ENCODE peak calls at places on chromosome 9, in seven cellular contexts. S is HFFc6, R is stomach, O is nephron progenitor cell, B is WERI-Rb-1, K is lung, C is tibial nerve. A is an unnamed sample.

GRCh38 chr9:124708070-124708469 is 63.0 kb downstream of the NR6A1 start:
- DNase-seq in K (no peak), B (no peak), S (no peak), R (no peak), O (no peak), C (no peak), A (no peak)

GRCh38 chr9:105405514-105406131 is 42.2 kb upstream of the FSD1L start:
- DNase-seq in R (no peak), K (no peak), S (peak; percentile 37), O (no peak), B (peak; percentile 93), C (no peak), A (no peak)

GRCh38 chr9:127528407-127529251 is 77.3 kb downstream of the LRSAM1 start:
- DNase-seq in R (no peak), C (no peak), S (no peak), K (no peak), O (no peak), B (no peak), A (no peak)

GRCh38 chr9:28155067-28155466 is 581.8 kb upstream of the C9orf72 start:
- DNase-seq in C (no peak), B (no peak), S (no peak), O (no peak), R (no peak), K (no peak), A (no peak)

GRCh38 chr9:72600671-72601070 is 79.3 kb downstream of the TMC1 start:
- DNase-seq in B (no peak), C (no peak), S (no peak), K (no peak), O (no peak), R (no peak), A (no peak)

GRCh38 chr9:36893911-36894310 is 140.2 kb downstream of the PAX5 start:
- DNase-seq in R (no peak), S (no peak), B (no peak), C (no peak), K (no peak), O (no peak), A (no peak)

GRCh38 chr9:109244179-109245132 is 76.4 kb downstream of the EPB41L4B start:
- DNase-seq in O (peak; percentile 82), R (peak; percentile 79), C (peak; percentile 83), S (peak; percentile 39), B (peak; percentile 89), K (peak; percentile 68), A (peak; percentile 40)

GRCh38 chr9:127035423-127035822 is 87.0 kb downstream of the ANGPTL2 start:
- DNase-seq in B (no peak), R (no peak), O (no peak), S (no peak), C (peak; percentile 70), K (peak; percentile 48), A (no peak)

GRCh38 chr9:114317665-114318357 is 5.1 kb upstream of the ORM1 start:
- DNase-seq in O (no peak), C (no peak), S (peak; percentile 15), K (no peak), B (peak; percentile 2), R (no peak), A (no peak)

GRCh38 chr9:135888766-135889394 is 18.5 kb downstream of the CAMSAP1 start:
- DNase-seq in B (no peak), S (no peak), O (no peak), K (no peak), R (peak; percentile 24), C (no peak), A (no peak)

GRCh38 chr9:17018540-17019196 is 116.2 kb upstream of the CNTLN start:
- DNase-seq in K (no peak), S (no peak), C (no peak), B (no peak), R (no peak), O (no peak), A (no peak)

GRCh38 chr9:93586290-93587057 is 10.1 kb downstream of the PHF2 start:
- DNase-seq in R (no peak), B (no peak), S (no peak), K (no peak), C (no peak), O (no peak), A (no peak)

GRCh38 chr9:131656356-131657030 is 83.4 kb downstream of the RAPGEF1 start:
- DNase-seq in C (peak; percentile 57), K (peak; percentile 81), B (no peak), O (no peak), S (no peak), R (peak; percentile 62), A (no peak)

GRCh38 chr9:92501671-92502393 is 19.5 kb upstream of the ASPN start:
- DNase-seq in O (no peak), B (peak; percentile 62), S (peak; percentile 36), K (no peak), R (peak; percentile 34), C (no peak), A (no peak)

GRCh38 chr9:89781838-89782237 is 177.0 kb downstream of the GADD45G start:
- DNase-seq in O (no peak), B (no peak), C (no peak), K (no peak), S (no peak), R (no peak), A (no peak)

GRCh38 chr9:132160802-132161742 is 786 bp upstream of the NTNG2 start:
- DNase-seq in S (peak; percentile 58), O (peak; percentile 41), B (peak; percentile 95), C (peak; percentile 21), R (peak; percentile 34), K (no peak), A (peak; percentile 62)

GRCh38 chr9:97773723-97774122 is 76.6 kb upstream of the XPA start:
- DNase-seq in C (no peak), R (peak; percentile 47), S (peak; percentile 51), K (no peak), B (no peak), O (no peak), A (no peak)

GRCh38 chr9:14678776-14679175 is 14.5 kb downstream of the ZDHHC21 start:
- DNase-seq in S (no peak), R (no peak), K (no peak), O (no peak), C (no peak), B (no peak), A (no peak)

GRCh38 chr9:102995033-102995432 is at the start of gene CYLC2:
- DNase-seq in O (no peak), R (no peak), K (no peak), S (no peak), B (no peak), C (no peak), A (no peak)

GRCh38 chr9:5582835-5583195 is 46.1 kb upstream of the RIC1 start:
- DNase-seq in B (no peak), O (no peak), C (peak; percentile 46), S (peak; percentile 62), K (no peak), R (no peak), A (no peak)

GRCh38 chr9:110069326-110070248 is 138.4 kb downstream of the C9orf152 start:
- DNase-seq in R (no peak), K (peak; percentile 39), O (no peak), B (peak; percentile 36), S (peak; percentile 95), C (no peak), A (no peak)

GRCh38 chr9:127683723-127684122 is 23.1 kb upstream of the CFAP157 start:
- DNase-seq in R (no peak), K (no peak), B (no peak), O (no peak), S (peak; percentile 87), C (no peak), A (no peak)

GRCh38 chr9:133842174-133842573 is 104.0 kb upstream of the SARDH start:
- DNase-seq in K (no peak), C (peak; percentile 27), O (peak; percentile 64), R (peak; percentile 56), S (no peak), B (no peak), A (no peak)

GRCh38 chr9:89815903-89816573 is 211.2 kb downstream of the GADD45G start:
- DNase-seq in K (no peak), B (no peak), S (no peak), C (no peak), O (no peak), R (no peak), A (no peak)

GRCh38 chr9:118882674-118883073 is 486.6 kb downstream of the BRINP1 start:
- DNase-seq in B (no peak), C (no peak), O (no peak), R (no peak), K (no peak), S (peak; percentile 37), A (no peak)
- TF ChIP-seq CTCF in B (no peak), C (no peak), O (no peak), R (no peak), K (no peak), S (no peak), A (no peak)

GRCh38 chr9:130243015-130243881 is 22.3 kb upstream of the HMCN2 start:
- DNase-seq in R (peak; percentile 82), B (peak; percentile 92), C (peak; percentile 93), K (peak; percentile 65), S (no peak), O (peak; percentile 91), A (peak; percentile 76)
- TF ChIP-seq CTCF in R (peak; percentile 93), B (peak; percentile 92), C (peak; percentile 92), K (peak; percentile 60), S (peak; percentile 96), O (peak; percentile 96), A (peak; percentile 89)

GRCh38 chr9:137068539-137069507 is 1.5 kb downstream of the SAPCD2 start:
- DNase-seq in S (no peak), O (no peak), C (no peak), R (no peak), B (no peak), K (no peak), A (no peak)

GRCh38 chr9:137070201-137070905 is at the start of gene SAPCD2:
- DNase-seq in S (peak; percentile 79), K (peak; percentile 85), B (peak; percentile 92), R (peak; percentile 93), O (peak; percentile 89), C (peak; percentile 66), A (no peak)

GRCh38 chr9:137069508-137070071 is 767 bp downstream of the SAPCD2 start:
- DNase-seq in C (no peak), B (no peak), R (no peak), K (no peak), S (no peak), O (peak; percentile 62), A (no peak)

GRCh38 chr9:137071282-137071681 is 925 bp upstream of the SAPCD2 start:
- DNase-seq in O (no peak), S (no peak), R (no peak), K (no peak), B (no peak), C (no peak), A (no peak)

GRCh38 chr9:137070906-137071275 is 534 bp upstream of the SAPCD2 start:
- DNase-seq in K (no peak), R (no peak), S (no peak), O (peak; percentile 54), B (peak; percentile 73), C (no peak), A (no peak)
- TF ChIP-seq CTCF in K (no peak), R (no peak), S (peak; percentile 29), O (peak; percentile 19), B (peak; percentile 11), C (peak; percentile 59), A (no peak)

DNA sequence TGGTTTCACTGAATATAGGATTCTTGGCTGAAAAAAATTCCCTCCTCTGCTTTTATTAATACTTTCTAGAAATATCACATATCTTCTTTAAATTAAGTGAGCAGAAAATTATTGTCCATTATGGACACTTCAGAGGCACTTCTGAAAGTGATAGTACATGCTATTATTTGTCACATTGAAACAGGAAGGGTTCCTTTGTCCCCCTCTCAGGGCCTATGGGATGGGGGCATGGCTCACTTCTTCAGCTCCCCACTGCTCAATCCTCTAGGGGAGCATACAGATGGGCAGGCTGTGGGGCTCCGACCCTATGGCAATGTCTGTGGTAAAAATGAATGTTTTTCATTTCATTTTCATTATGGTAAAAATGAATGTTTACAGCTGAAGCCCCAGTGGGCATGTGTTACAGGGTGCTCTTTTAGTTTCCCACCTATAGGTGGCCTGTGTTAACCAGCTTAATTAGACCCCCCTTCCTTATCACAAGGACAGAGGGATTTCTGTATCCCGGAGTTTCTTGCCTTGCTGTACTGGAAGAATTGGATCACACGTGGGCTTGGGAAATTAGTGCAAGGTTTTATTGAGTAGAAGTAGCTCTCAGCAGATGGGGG is 1225.2 kb downstream of the PTPRD start:
- DNase-seq in R (no peak), K (no peak), O (no peak), B (no peak), C (no peak), S (no peak), A (no peak)
- TF ChIP-seq CTCF in R (no peak), K (no peak), O (no peak), B (peak; percentile 17), C (no peak), S (no peak), A (peak; percentile 3)

A was measured in D721Med.